ENCODE peak calls at places on chromosomes 4 and X, in ten cellular contexts. Q, V, B, S, N, T, H, E, K and W are unnamed samples.
A peak's percentile ranks its signal among the peaks of the same experiment; 100 is the strongest.

GRCh38 chr4:20430555-20430954 is 178.8 kb downstream of the SLIT2 start:
- DNase-seq in Q (no peak), V (no peak), B (no peak), S (peak; percentile 29), N (peak; percentile 15), T (no peak), H (no peak), E (no peak), K (no peak), W (no peak)

GRCh38 chr4:3675251-3676115 is 90.7 kb upstream of the ADRA2C start:
- DNase-seq in Q (no peak), V (peak; percentile 36), B (no peak), S (no peak), N (no peak), T (no peak), H (no peak), E (peak; percentile 11), K (no peak), W (no peak)

GRCh38 chr4:36208884-36209473 is 35.3 kb downstream of the ARAP2 start:
- DNase-seq in Q (no peak), V (no peak), B (no peak), S (no peak), N (no peak), T (no peak), H (no peak), E (no peak), K (no peak), W (peak; percentile 23)

GRCh38 chr4:7678318-7678852 is 243.7 kb upstream of the PSAPL1 start:
- DNase-seq in Q (no peak), V (peak; percentile 18), B (no peak), S (no peak), N (no peak), T (no peak), H (no peak), E (no peak), K (no peak), W (no peak)

GRCh38 chrX:11446951-11447350 is 153.7 kb downstream of the AMELX start:
- DNase-seq in Q (no peak), V (no peak), B (no peak), S (no peak), N (peak; percentile 54), T (no peak), H (no peak), E (no peak), K (no peak), W (no peak)

GRCh38 chr4:89254847-89255246 is 52.8 kb downstream of the GPRIN3 start:
- DNase-seq in Q (no peak), V (no peak), B (no peak), S (peak; percentile 46), N (peak; percentile 3), T (no peak), H (peak; percentile 40), E (no peak), K (peak; percentile 29), W (peak; percentile 40)

GRCh38 chr4:12120968-12121367 is 692.3 kb upstream of the HS3ST1 start:
- DNase-seq in Q (no peak), V (no peak), B (no peak), S (no peak), N (no peak), T (no peak), H (no peak), E (no peak), K (no peak), W (no peak)

GRCh38 chrX:104137496-104137895 is 19.3 kb downstream of the SLC25A53 start:
- DNase-seq in Q (no peak), V (no peak), B (no peak), S (no peak), N (peak; percentile 26), T (no peak), H (no peak), E (no peak), K (peak; percentile 4), W (no peak)

GRCh38 chr4:87975466-87975865 is at the start of gene SPP1:
- DNase-seq in Q (no peak), V (no peak), B (no peak), S (no peak), N (peak; percentile 68), T (no peak), H (no peak), E (no peak), K (peak; percentile 10), W (peak; percentile 16)

GRCh38 chr4:129623233-129623632 is 527.3 kb downstream of the C4orf33 start:
- DNase-seq in Q (no peak), V (no peak), B (no peak), S (no peak), N (no peak), T (no peak), H (no peak), E (no peak), K (no peak), W (no peak)

GRCh38 chr4:56468097-56468422 is 643 bp downstream of the SRP72 start:
- DNase-seq in Q (no peak), V (no peak), B (no peak), S (peak; percentile 75), N (peak; percentile 49), T (no peak), H (peak; percentile 37), E (no peak), K (peak; percentile 62), W (peak; percentile 58)

GRCh38 chr4:159010563-159011260 is 92.2 kb upstream of the RAPGEF2 start:
- DNase-seq in Q (peak; percentile 38), V (peak; percentile 70), B (peak; percentile 74), S (peak; percentile 89), N (peak; percentile 79), T (peak; percentile 58), H (peak; percentile 76), E (peak; percentile 49), K (no peak), W (no peak)

GRCh38 chr4:94208268-94208667 is 603 bp downstream of the SMARCAD1 start:
- DNase-seq in Q (no peak), V (no peak), B (no peak), S (no peak), N (no peak), T (no peak), H (no peak), E (no peak), K (no peak), W (no peak)

DNA sequence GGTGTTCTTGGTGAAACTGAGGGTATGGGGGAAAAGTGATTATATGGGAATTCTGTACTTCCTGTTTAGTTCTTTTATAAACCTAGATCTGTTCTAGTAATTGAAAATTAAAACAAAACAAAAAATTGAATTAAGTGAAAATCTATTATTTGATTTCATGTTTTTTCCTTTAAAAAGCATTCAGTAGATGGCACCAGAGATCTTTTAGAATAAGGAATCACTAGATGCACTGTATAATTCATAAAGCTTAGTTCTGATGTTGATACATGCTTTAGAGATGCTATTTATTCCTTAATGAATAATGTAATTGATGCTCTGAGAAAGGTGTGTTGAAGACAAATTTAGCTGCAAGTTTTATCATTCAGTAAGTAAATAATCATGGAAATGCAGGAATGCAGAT is 87.3 kb downstream of the LCORL start:
- DNase-seq in Q (no peak), V (no peak), B (no peak), S (no peak), N (no peak), T (no peak), H (no peak), E (no peak), K (no peak), W (no peak)
- TF ChIP-seq CTCF in Q (no peak), V (no peak), B (peak; percentile 19), S (no peak), N (no peak), T (peak; percentile 17), H (no peak), E (no peak), K (no peak), W (no peak)

GRCh38 chr4:37682701-37683401 is 3.3 kb downstream of the RELL1 start:
- DNase-seq in Q (no peak), V (no peak), B (no peak), S (peak; percentile 17), N (no peak), T (no peak), H (no peak), E (no peak), K (peak; percentile 56), W (peak; percentile 36)
- TF ChIP-seq CTCF in Q (no peak), V (no peak), B (no peak), S (no peak), N (no peak), T (peak; percentile 25), H (no peak), E (no peak), K (no peak), W (no peak)

GRCh38 chrX:15849555-15849954 is 5.1 kb downstream of the AP1S2 start:
- DNase-seq in Q (no peak), V (no peak), B (no peak), S (peak; percentile 10), N (no peak), T (no peak), H (no peak), E (no peak), K (no peak), W (no peak)
- TF ChIP-seq CTCF in Q (peak; percentile 15), V (peak; percentile 19), B (peak; percentile 28), S (peak; percentile 23), N (peak; percentile 33), T (peak; percentile 34), H (no peak), E (peak; percentile 10), K (no peak), W (no peak)

DNA sequence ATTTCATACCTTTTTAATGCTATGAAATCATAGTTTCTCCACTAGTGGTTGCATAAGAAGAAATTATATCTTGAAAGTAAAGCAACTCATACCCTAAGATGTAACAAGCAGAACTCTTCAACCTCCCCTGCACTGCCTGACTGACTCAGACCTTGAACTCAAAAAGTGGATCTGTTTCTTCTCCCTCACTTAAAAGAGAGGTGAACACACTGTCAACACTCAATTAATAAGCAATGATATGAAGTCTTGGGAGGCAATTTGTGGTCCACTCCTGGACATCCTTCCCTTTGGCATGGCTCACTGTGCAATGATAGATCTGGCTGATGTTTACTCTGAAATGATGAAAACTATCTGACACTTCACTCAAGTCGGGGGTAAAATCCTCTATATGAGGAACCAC is 282.0 kb upstream of the DKK2 start:
- DNase-seq in Q (no peak), V (no peak), B (no peak), S (no peak), N (peak; percentile 24), T (no peak), H (no peak), E (no peak), K (no peak), W (no peak)
- TF ChIP-seq CTCF in Q (no peak), V (no peak), B (no peak), S (no peak), N (no peak), T (no peak), H (no peak), E (no peak), K (no peak), W (no peak)

GRCh38 chr4:168832746-168833575 is 177.1 kb downstream of the CBR4 start:
- DNase-seq in Q (no peak), V (no peak), B (no peak), S (peak; percentile 75), N (peak; percentile 46), T (peak; percentile 42), H (peak; percentile 27), E (peak; percentile 55), K (no peak), W (peak; percentile 30)
- TF ChIP-seq CTCF in Q (peak; percentile 52), V (no peak), B (peak; percentile 37), S (no peak), N (no peak), T (peak; percentile 46), H (no peak), E (no peak), K (no peak), W (no peak)

DNA sequence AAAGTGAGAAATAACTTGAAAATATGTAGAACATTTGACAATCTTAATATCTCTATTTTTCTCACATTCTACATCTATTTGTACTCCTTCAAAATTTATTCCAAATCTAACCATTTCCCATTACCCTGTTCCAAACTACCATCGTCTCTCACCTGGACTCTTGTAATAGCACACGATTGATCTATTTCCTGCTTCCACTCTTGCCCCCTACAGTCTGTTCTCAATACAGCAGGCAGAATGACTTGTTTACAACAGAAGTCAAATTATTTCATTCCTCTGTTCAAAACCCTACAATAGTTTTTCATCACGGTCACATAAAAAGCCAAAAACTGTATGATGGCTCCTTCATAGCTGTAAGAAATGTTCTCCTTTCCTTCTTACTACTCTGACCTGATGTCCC is 21.1 kb upstream of the LUZP4 start:
- DNase-seq in Q (no peak), V (no peak), B (no peak), S (peak; percentile 7), N (no peak), T (no peak), H (no peak), E (no peak), K (peak; percentile 4), W (no peak)
- TF ChIP-seq CTCF in Q (no peak), V (peak; percentile 22), B (peak; percentile 49), S (no peak), N (peak; percentile 24), T (peak; percentile 28), H (no peak), E (no peak), K (no peak), W (peak; percentile 6)